ENCODE peak calls at places on chromosomes 4 and X, in five cellular contexts. V is substantia nigra, K is mesendoderm, O is A549, Y is SJSA1. B is an unnamed sample.

GRCh38 chr4:102761478-102761790 is 666 bp upstream of the MANBA start:
- DNase-seq in O (no peak), V (no peak), K (no peak), Y (no peak), B (no peak)

GRCh38 chr4:76680934-76681333 is 217.0 kb downstream of the SOWAHB start:
- DNase-seq in Y (no peak), V (no peak), K (peak; percentile 23), O (peak; percentile 23), B (no peak)

GRCh38 chr4:54746228-54746627 is 88.5 kb downstream of the KIT start:
- DNase-seq in Y (no peak), K (no peak), V (no peak), O (no peak), B (no peak)

GRCh38 chr4:61505773-61506640 is 305.9 kb downstream of the ADGRL3 start:
- DNase-seq in V (no peak), O (no peak), K (no peak), Y (no peak), B (peak; percentile 72)

GRCh38 chr4:113474017-113474416 is 287.5 kb downstream of the CAMK2D start:
- DNase-seq in V (no peak), O (no peak), Y (no peak), K (no peak), B (no peak)

GRCh38 chrX:105658136-105658535 is 164.2 kb upstream of the NRK start:
- DNase-seq in V (no peak), O (no peak), K (no peak), Y (no peak), B (no peak)

GRCh38 chrX:118226060-118226428 is 109.4 kb upstream of the KLHL13 start:
- DNase-seq in Y (no peak), K (peak; percentile 2), O (peak; percentile 4), V (no peak), B (no peak)

GRCh38 chrX:20968996-20969395 is 405.2 kb upstream of the CNKSR2 start:
- DNase-seq in V (no peak), O (peak; percentile 11), K (no peak), Y (no peak), B (no peak)

GRCh38 chr4:139207873-139208403 is 30.9 kb upstream of the ELF2 start:
- DNase-seq in K (no peak), V (no peak), Y (no peak), O (no peak), B (no peak)

GRCh38 chrX:45351478-45351877 is 150.8 kb upstream of the DIPK2B start:
- DNase-seq in Y (no peak), O (no peak), V (no peak), K (no peak), B (no peak)

GRCh38 chr4:7157666-7158065 is 34.7 kb upstream of the SORCS2 start:
- DNase-seq in Y (no peak), K (no peak), V (no peak), O (no peak), B (no peak)

GRCh38 chr4:74524985-74525384 is 80.0 kb downstream of the AREG start:
- DNase-seq in K (no peak), V (no peak), Y (no peak), O (no peak), B (no peak)

GRCh38 chrX:39559229-39559628 is 538.5 kb downstream of the BCOR start:
- DNase-seq in V (no peak), Y (no peak), O (no peak), K (no peak), B (no peak)

GRCh38 chr4:82784615-82785247 is 13.9 kb downstream of the SCD5 start:
- DNase-seq in K (no peak), O (no peak), Y (peak; percentile 39), V (no peak), B (no peak)

GRCh38 chrX:17226736-17227135 is 148.3 kb upstream of the NHS start:
- DNase-seq in Y (no peak), O (no peak), V (no peak), K (peak; percentile 58), B (no peak)

GRCh38 chrX:11143931-11144678 is 33.0 kb downstream of the HCCS start:
- DNase-seq in K (peak; percentile 65), O (peak; percentile 77), V (peak; percentile 14), Y (peak; percentile 46), B (peak; percentile 78)

GRCh38 chr4:158929939-158930344 is 161.1 kb downstream of the FNIP2 start:
- DNase-seq in Y (no peak), K (no peak), O (no peak), V (no peak), B (no peak)

GRCh38 chrX:120452131-120452530 is 17.0 kb downstream of the LAMP2 start:
- DNase-seq in O (peak; percentile 22), Y (no peak), V (no peak), K (peak; percentile 73), B (peak; percentile 46)

GRCh38 chr4:165541773-165542459 is 163.1 kb downstream of the CPE start:
- DNase-seq in K (no peak), O (no peak), Y (no peak), V (no peak), B (no peak)

GRCh38 chrX:19549838-19550237 is 34.5 kb upstream of the MAP3K15 start:
- DNase-seq in O (no peak), K (no peak), Y (no peak), V (no peak), B (no peak)

GRCh38 chr4:138734746-138735145 is 280.8 kb upstream of the NOCT start:
- DNase-seq in V (no peak), K (no peak), Y (no peak), O (no peak), B (no peak)

GRCh38 chr4:101599620-101600019 is 190.9 kb upstream of the BANK1 start:
- DNase-seq in K (no peak), O (no peak), V (no peak), Y (no peak), B (no peak)

GRCh38 chr4:100504086-100504874 is 13.5 kb downstream of the EMCN start:
- DNase-seq in K (peak; percentile 22), V (no peak), Y (no peak), O (no peak), B (no peak)

GRCh38 chrX:115177941-115178340 is 11.3 kb upstream of the RBMXL3 start:
- DNase-seq in Y (no peak), O (no peak), K (peak; percentile 11), V (no peak), B (no peak)
- H3K27ac ChIP-seq in Y (no peak overlapping the region), O (no peak overlapping the region), K (no peak overlapping the region), V (no peak overlapping the region), B (no peak overlapping the region)

GRCh38 chr4:79653871-79654270 is 245.8 kb upstream of the GK2 start:
- DNase-seq in K (no peak), V (no peak), Y (no peak), O (no peak), B (no peak)
- H3K27ac ChIP-seq in K (no peak overlapping the region), V (no peak overlapping the region), Y (no peak overlapping the region), O (no peak overlapping the region), B (no peak overlapping the region)

DNA sequence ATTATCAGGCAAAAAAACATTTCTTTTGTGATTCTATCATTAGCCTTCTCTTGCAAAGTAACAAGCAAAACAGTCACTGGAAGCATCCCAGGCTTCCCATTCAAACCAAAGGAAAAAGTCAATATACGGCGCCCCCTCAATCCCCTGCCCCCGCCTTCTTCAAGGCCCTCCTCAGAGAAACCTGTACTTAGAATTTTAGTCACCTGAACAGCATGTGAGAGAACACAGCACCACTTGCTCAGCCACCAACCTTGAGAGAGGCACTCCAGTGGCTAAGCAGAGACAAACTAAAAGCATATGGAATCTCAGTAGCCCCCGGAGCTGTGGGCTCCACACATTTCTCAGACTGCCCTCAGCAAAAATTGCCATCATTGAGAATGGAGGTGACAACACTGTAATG is 25.2 kb downstream of the LEF1 start:
- DNase-seq in V (no peak), K (no peak), O (no peak), Y (no peak), B (no peak)
- H3K27ac ChIP-seq in V (no peak overlapping the region), K (no peak overlapping the region), O (no peak overlapping the region), Y (no peak overlapping the region), B (no peak overlapping the region)

GRCh38 chr4:150252741-150253140 is 174.5 kb downstream of the DCLK2 start:
- DNase-seq in O (no peak), V (no peak), Y (no peak), K (no peak), B (no peak)

GRCh38 chr4:150250293-150250997 is 172.2 kb downstream of the DCLK2 start:
- DNase-seq in V (no peak), K (no peak), O (no peak), Y (no peak), B (no peak)

GRCh38 chr4:150252306-150252705 is 174.1 kb downstream of the DCLK2 start:
- DNase-seq in V (no peak), O (no peak), Y (no peak), K (no peak), B (no peak)

GRCh38 chr4:150250998-150251651 is 172.9 kb downstream of the DCLK2 start:
- DNase-seq in V (no peak), O (no peak), Y (no peak), K (no peak), B (no peak)

GRCh38 chr4:150251752-150252190 is 173.5 kb downstream of the DCLK2 start:
- DNase-seq in Y (no peak), V (no peak), K (peak; percentile 67), O (no peak), B (peak; percentile 45)
- H3K27ac ChIP-seq in Y (no peak overlapping the region), V (no peak overlapping the region), K (no peak overlapping the region), O (no peak overlapping the region), B (peak overlapping the region; percentile 46)

GRCh38 chrX:131287556-131288179 is 1.4 kb downstream of the IGSF1 start:
- DNase-seq in Y (no peak), K (no peak), O (no peak), V (no peak), B (no peak)
- H3K27ac ChIP-seq in Y (no peak overlapping the region), K (no peak overlapping the region), O (no peak overlapping the region), V (no peak overlapping the region), B (no peak overlapping the region)

GRCh38 chr4:911871-912490 is 20.1 kb downstream of the GAK start:
- DNase-seq in Y (no peak), O (no peak), V (no peak), K (no peak), B (no peak)

GRCh38 chr4:912548-913279 is 19.4 kb downstream of the GAK start:
- DNase-seq in O (no peak), V (no peak), K (no peak), Y (no peak), B (no peak)

GRCh38 chr4:909821-910220 is 22.3 kb downstream of the GAK start:
- DNase-seq in V (no peak), Y (no peak), O (no peak), K (no peak), B (no peak)

GRCh38 chr4:910366-911091 is 21.6 kb downstream of the GAK start:
- DNase-seq in Y (no peak), V (no peak), O (no peak), K (no peak), B (no peak)

DNA sequence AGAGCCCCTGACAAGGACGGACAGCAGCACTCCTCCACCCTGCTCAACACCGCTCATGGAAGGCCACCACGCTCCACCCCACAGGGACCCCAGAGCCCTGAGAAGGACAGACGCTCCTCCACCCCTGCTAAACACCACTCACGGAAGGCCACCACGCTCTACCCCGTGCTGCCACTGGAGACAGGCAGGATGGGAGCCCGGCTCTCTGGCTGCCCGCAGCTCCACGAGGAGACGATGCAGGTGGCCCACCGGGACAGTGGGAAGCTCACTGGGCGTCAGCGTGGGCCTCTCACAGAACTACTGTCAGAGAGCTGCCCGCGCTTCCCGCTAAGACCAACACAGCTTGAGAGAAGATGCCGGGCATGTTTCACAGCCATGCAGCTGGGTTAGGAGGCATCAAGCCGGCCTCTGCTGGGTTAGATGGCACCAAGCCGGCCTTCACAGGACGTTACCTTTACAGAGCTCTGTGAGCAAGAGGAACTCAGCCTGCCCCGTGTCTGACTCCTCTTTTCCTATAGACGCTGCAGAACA is 20.8 kb downstream of the GAK start:
- DNase-seq in V (no peak), Y (no peak), K (no peak), O (no peak), B (no peak)
- H3K27ac ChIP-seq in V (no peak overlapping the region), Y (no peak overlapping the region), K (no peak overlapping the region), O (no peak overlapping the region), B (no peak overlapping the region)

GRCh38 chr4:2953496-2953895 is 9.7 kb downstream of the NOP14 start:
- DNase-seq in Y (no peak), K (no peak), V (no peak), O (no peak), B (no peak)
- H3K27ac ChIP-seq in Y (no peak overlapping the region), K (no peak overlapping the region), V (no peak overlapping the region), O (no peak overlapping the region), B (no peak overlapping the region)

B was measured in neural progenitor cell.